ENCODE peak calls at places on chromosomes 6 and 20, in six cellular contexts. L is stimulated activated naive CD8-positive, alpha-beta T cell treated with anti-CD3 and anti-CD28 coated beads, Interleukin-15, amount 100 ng/mL, for 72 hours; E is pancreas; Q is psoas muscle; F is sciatic nerve; A is left colon. X is an unnamed sample.

GRCh38 chr20:38748863-38749153 is 548 bp downstream of the ACTR5 start:
- ATAC-seq in A (peak), L (peak), E (peak), Q (no peak), F (no peak), X (peak)

GRCh38 chr6:116475151-116475550 is 14.0 kb downstream of the CALHM6 start:
- ATAC-seq in F (no peak), L (no peak), E (no peak), A (no peak), Q (no peak), X (no peak)

GRCh38 chr20:21705466-21706344 is at the start of gene PAX1:
- ATAC-seq in F (no peak), L (no peak), Q (peak), E (peak), A (no peak), X (peak)

GRCh38 chr6:7899889-7900213 is 10.7 kb downstream of the TXNDC5 start:
- ATAC-seq in A (no peak), L (no peak), Q (no peak), F (no peak), E (no peak), X (no peak)

GRCh38 chr20:24782801-24783630 is 166.1 kb upstream of the CST7 start:
- ATAC-seq in A (no peak), E (no peak), Q (no peak), F (no peak), L (no peak), X (no peak)

GRCh38 chr6:56524891-56525703 is 117.6 kb downstream of the DST start:
- ATAC-seq in L (no peak), F (peak), A (no peak), Q (no peak), E (peak), X (no peak)

GRCh38 chr20:21820688-21821087 is 115.2 kb downstream of the PAX1 start:
- ATAC-seq in Q (no peak), A (no peak), L (no peak), E (no peak), F (no peak), X (no peak)

GRCh38 chr20:50855498-50856474 is 60.9 kb downstream of the BCAS4 start:
- ATAC-seq in A (peak), F (no peak), E (peak), L (no peak), Q (no peak), X (peak)

GRCh38 chr6:56757585-56757984 is 114.9 kb upstream of the DST start:
- ATAC-seq in Q (no peak), A (peak), F (peak), L (no peak), E (peak), X (peak)

GRCh38 chr20:50916257-50916656 is 15.0 kb downstream of the ADNP start:
- ATAC-seq in A (peak), E (peak), Q (peak), L (no peak), F (peak), X (peak)

X was measured in esophagus mucosa.